ENCODE peak calls at places on chromosomes 13 and 19, in four cellular contexts. C is psoas muscle, K is fibroblast of pulmonary artery, Z is BJ. G is an unnamed sample.
A peak's percentile ranks its signal among the peaks of the same experiment; 100 is the strongest.

GRCh38 chr13:26482451-26483197 is 74.9 kb upstream of the WASF3 start:
- DNase-seq in K (peak; percentile 86), C (no peak), Z (no peak), G (peak; percentile 65)

GRCh38 chr13:30143671-30144400 is 163.5 kb downstream of the KATNAL1 start:
- DNase-seq in C (no peak), K (peak; percentile 59), Z (no peak), G (no peak)

GRCh38 chr13:34166406-34166805 is 348.5 kb downstream of the RFC3 start:
- DNase-seq in K (no peak), Z (no peak), C (no peak), G (no peak)

GRCh38 chr13:49869514-49869913 is 66.6 kb downstream of the SPRYD7 start:
- DNase-seq in C (no peak), K (peak; percentile 53), Z (no peak), G (no peak)

GRCh38 chr13:57624565-57625435 is 6.7 kb upstream of the PCDH17 start:
- DNase-seq in C (no peak), K (peak; percentile 76), Z (no peak), G (peak; percentile 52)

GRCh38 chr13:30020726-30021312 is 170.4 kb upstream of the UBL3 start:
- DNase-seq in Z (no peak), C (no peak), K (no peak), G (no peak)

GRCh38 chr19:45693168-45693788 is 812 bp downstream of the QPCTL start:
- DNase-seq in C (peak; percentile 81), K (peak; percentile 69), Z (no peak), G (peak; percentile 28)

GRCh38 chr13:93244918-93245280 is 18.3 kb downstream of the GPC6 start:
- DNase-seq in C (no peak), Z (no peak), K (peak; percentile 40), G (no peak)

GRCh38 chr13:114128624-114129522 is 3.5 kb downstream of the RASA3 start:
- DNase-seq in C (peak; percentile 84), Z (peak; percentile 29), K (peak; percentile 91), G (peak; percentile 82)

GRCh38 chr19:40590464-40591265 is 10.5 kb upstream of the LTBP4 start:
- DNase-seq in Z (no peak), K (no peak), C (no peak), G (no peak)

GRCh38 chr19:7883796-7884570 is 4.3 kb upstream of the LRRC8E start:
- DNase-seq in K (no peak), Z (no peak), C (no peak), G (no peak)

GRCh38 chr13:26784704-26785639 is 24.4 kb upstream of the GPR12 start:
- DNase-seq in K (no peak), Z (no peak), C (no peak), G (no peak)

GRCh38 chr13:89279374-89279773 is 1608.2 kb downstream of the SLITRK5 start:
- DNase-seq in C (no peak), K (peak; percentile 0), Z (no peak), G (no peak)

GRCh38 chr13:67469623-67470022 is 239.5 kb upstream of the PCDH9 start:
- DNase-seq in C (no peak), Z (no peak), K (no peak), G (no peak)

GRCh38 chr13:46641274-46642081 is 88.5 kb downstream of the LRCH1 start:
- DNase-seq in C (no peak), Z (no peak), K (peak; percentile 49), G (no peak)

GRCh38 chr19:610801-611505 is 21.3 kb downstream of the HCN2 start:
- DNase-seq in C (peak; percentile 62), Z (no peak), K (peak; percentile 71), G (peak; percentile 92)

GRCh38 chr19:48842744-48843162 is 6.5 kb upstream of the HSD17B14 start:
- DNase-seq in C (no peak), Z (no peak), K (peak; percentile 71), G (no peak)

GRCh38 chr19:35444735-35445134 is 3.3 kb upstream of the FFAR2 start:
- DNase-seq in K (no peak), Z (no peak), C (no peak), G (no peak)

GRCh38 chr19:35446194-35446593 is 1.9 kb upstream of the FFAR2 start:
- DNase-seq in Z (no peak), C (no peak), K (peak; percentile 46), G (no peak)

GRCh38 chr19:35438527-35438926 is 9.5 kb upstream of the FFAR2 start:
- DNase-seq in C (no peak), K (peak; percentile 27), Z (no peak), G (no peak)

GRCh38 chr19:35439921-35440320 is 8.1 kb upstream of the FFAR2 start:
- DNase-seq in C (no peak), Z (no peak), K (no peak), G (no peak)

DNA sequence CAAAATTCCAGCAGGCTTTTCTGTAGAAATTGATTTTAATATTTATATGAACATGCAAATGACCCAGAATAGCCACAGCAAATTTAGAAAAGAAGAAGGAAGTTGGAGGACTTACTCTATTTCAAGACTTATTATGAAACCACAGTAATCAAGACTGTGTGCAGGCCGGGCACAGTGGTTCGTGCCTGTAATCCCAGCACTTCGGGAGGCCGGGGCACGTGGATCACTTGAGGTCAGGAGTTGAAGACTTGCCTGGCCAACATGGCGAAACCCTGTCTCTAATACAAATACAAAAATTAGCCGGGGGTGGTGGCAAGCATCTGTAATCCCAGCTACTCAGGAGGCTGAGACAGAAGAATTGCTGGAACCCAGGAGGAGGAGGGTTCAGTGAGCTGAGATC is 6.0 kb upstream of the FFAR2 start:
- DNase-seq in Z (no peak), K (no peak), C (peak; percentile 42), G (no peak)
- H3K4me3 ChIP-seq in Z (no peak overlapping the region), K (no peak overlapping the region), C (no peak overlapping the region), G (no peak overlapping the region)

GRCh38 chr19:49915271-49915670 is 13.7 kb upstream of the ATF5 start:
- DNase-seq in Z (no peak), C (no peak), K (no peak), G (no peak)

GRCh38 chr19:49913720-49914119 is 15.3 kb upstream of the ATF5 start:
- DNase-seq in C (no peak), K (no peak), Z (no peak), G (no peak)

GRCh38 chr19:49920624-49921363 is 8.2 kb upstream of the ATF5 start:
- DNase-seq in Z (no peak), K (no peak), C (no peak), G (no peak)

GRCh38 chr19:49918089-49918488 is 10.9 kb upstream of the ATF5 start:
- DNase-seq in Z (no peak), K (no peak), C (no peak), G (no peak)

GRCh38 chr19:49916839-49917733 is 11.9 kb upstream of the ATF5 start:
- DNase-seq in C (no peak), K (no peak), Z (no peak), G (no peak)
- TF ChIP-seq CTCF in C (no peak), K (peak; percentile 5), Z (no peak), G (peak; percentile 19)

GRCh38 chr19:36894849-36895383 is 21.2 kb downstream of the ZNF829 start:
- DNase-seq in C (no peak), K (no peak), Z (no peak), G (no peak)
- H3K4me3 ChIP-seq in C (no peak overlapping the region), K (no peak overlapping the region), Z (no peak overlapping the region), G (no peak overlapping the region)

GRCh38 chr13:112062619-112063308 is 4.2 kb upstream of the SOX1 start:
- DNase-seq in K (no peak), Z (no peak), C (no peak), G (no peak)
- TF ChIP-seq CTCF in K (no peak), Z (no peak), C (peak; percentile 22), G (peak; percentile 18)